ENCODE peak calls at places on chromosome 16, in five cellular contexts. Q, W, P, A and F are unnamed samples.

GRCh38 chr16:73605309-73605708 is 557.4 kb upstream of the ZFHX3 start:
- DNase-seq in W (no peak), Q (no peak), A (no peak), P (no peak), F (no peak)

GRCh38 chr16:2912330-2913199 is 834 bp downstream of the FLYWCH1 start:
- DNase-seq in Q (peak; percentile 34), P (peak; percentile 74), A (no peak), W (peak; percentile 28), F (peak; percentile 44)

GRCh38 chr16:21524068-21524751 is 75.2 kb upstream of the METTL9 start:
- DNase-seq in W (no peak), Q (no peak), P (no peak), A (no peak), F (no peak)

GRCh38 chr16:85949787-85950186 is 50.8 kb downstream of the IRF8 start:
- DNase-seq in A (no peak), W (no peak), P (no peak), Q (no peak), F (no peak)

GRCh38 chr16:85828166-85828565 is 28.7 kb downstream of the COX4I1 start:
- DNase-seq in A (no peak), Q (no peak), P (no peak), W (no peak), F (no peak)

GRCh38 chr16:16095646-16096045 is 127.6 kb downstream of the ABCC6 start:
- DNase-seq in A (no peak), P (peak; percentile 16), W (no peak), Q (no peak), F (no peak)

GRCh38 chr16:65548470-65548869 is 426.6 kb upstream of the CDH11 start:
- DNase-seq in A (no peak), Q (no peak), W (no peak), P (no peak), F (peak; percentile 51)

GRCh38 chr16:75197522-75198134 is 9.3 kb downstream of the CTRB2 start:
- DNase-seq in W (no peak), P (no peak), Q (no peak), A (peak; percentile 34), F (no peak)

GRCh38 chr16:47143677-47144558 is at the start of gene NETO2:
- DNase-seq in Q (no peak), A (peak; percentile 67), P (peak; percentile 60), W (no peak), F (peak; percentile 68)

GRCh38 chr16:2719328-2720062 is 529 bp downstream of the PRSS27 start:
- DNase-seq in A (peak; percentile 55), P (no peak), W (no peak), Q (no peak), F (no peak)

GRCh38 chr16:89291355-89291754 is 73.9 kb downstream of the ZNF778 start:
- DNase-seq in P (no peak), A (no peak), Q (no peak), W (no peak), F (no peak)

GRCh38 chr16:26569793-26570192 is 496.9 kb upstream of the C16orf82 start:
- DNase-seq in W (no peak), Q (no peak), A (no peak), P (no peak), F (peak; percentile 19)

GRCh38 chr16:4846503-4846900 is 586 bp downstream of the GLYR1 start:
- DNase-seq in Q (no peak), A (no peak), P (peak; percentile 65), W (peak; percentile 23), F (peak; percentile 68)

GRCh38 chr16:24523569-24523968 is 15.8 kb upstream of the RBBP6 start:
- DNase-seq in Q (no peak), A (no peak), W (no peak), P (no peak), F (no peak)

GRCh38 chr16:85557976-85558589 is 55.0 kb upstream of the GSE1 start:
- DNase-seq in P (no peak), W (no peak), A (no peak), Q (no peak), F (no peak)

GRCh38 chr16:2527071-2527783 is 4.0 kb downstream of the CEMP1 start:
- DNase-seq in A (no peak), Q (no peak), P (no peak), W (no peak), F (no peak)

GRCh38 chr16:77304883-77305282 is 105.7 kb downstream of the SYCE1L start:
- DNase-seq in A (no peak), P (no peak), W (no peak), Q (no peak), F (no peak)

GRCh38 chr16:87295259-87295658 is 21.9 kb downstream of the C16orf95 start:
- DNase-seq in Q (no peak), W (no peak), A (no peak), P (peak; percentile 18), F (no peak)

GRCh38 chr16:86324320-86324719 is 186.0 kb upstream of the FOXF1 start:
- DNase-seq in W (no peak), P (no peak), A (peak; percentile 60), Q (no peak), F (no peak)

GRCh38 chr16:80806957-80807356 is 2.6 kb upstream of the CDYL2 start:
- DNase-seq in Q (peak; percentile 11), W (peak; percentile 14), P (peak; percentile 93), A (no peak), F (peak; percentile 43)

GRCh38 chr16:58670177-58670576 is 14.4 kb downstream of the SLC38A7 start:
- DNase-seq in Q (no peak), A (no peak), P (no peak), W (no peak), F (no peak)

DNA sequence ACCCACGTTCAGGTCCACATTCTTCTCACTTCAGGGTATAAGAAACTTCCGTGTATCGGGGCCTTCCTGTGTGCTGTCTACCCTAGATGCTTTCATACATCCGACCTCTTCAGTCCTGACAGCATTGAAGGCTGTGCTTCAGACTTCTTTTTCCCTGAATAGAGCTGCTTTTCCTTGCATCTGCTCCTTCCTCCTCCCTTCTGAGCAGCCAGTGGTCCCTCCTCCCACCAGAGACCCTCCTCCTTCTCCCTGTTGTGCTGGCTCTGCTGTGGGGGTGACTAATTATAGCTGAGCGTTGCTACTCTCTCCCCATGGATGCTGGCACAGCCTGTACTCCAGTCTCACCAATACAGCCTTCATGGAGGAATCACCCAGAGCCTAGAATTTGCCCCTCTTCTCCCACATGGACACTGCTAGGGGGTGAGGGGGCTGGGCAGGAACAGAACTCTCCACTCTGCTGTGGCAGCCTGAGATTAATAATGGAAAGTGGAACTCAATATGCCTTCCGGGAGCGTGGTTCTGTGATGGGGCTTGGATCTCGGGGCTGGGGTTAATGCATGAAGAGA is 1.1 kb downstream of the SLC9A5 start:
- DNase-seq in W (no peak), P (no peak), Q (no peak), A (no peak), F (no peak)
- H3K4me3 ChIP-seq in W (no peak overlapping the region), P (no peak overlapping the region), Q (peak overlapping the region; percentile 67), A (no peak overlapping the region), F (no peak overlapping the region)

GRCh38 chr16:19419691-19420060 is 2.0 kb downstream of the TMC5 start:
- DNase-seq in W (no peak), Q (no peak), A (no peak), P (peak; percentile 55), F (peak; percentile 6)
- H3K4me3 ChIP-seq in W (no peak overlapping the region), Q (no peak overlapping the region), A (no peak overlapping the region), P (no peak overlapping the region), F (no peak overlapping the region)

GRCh38 chr16:10619271-10619849 is 39.0 kb upstream of the EMP2 start:
- DNase-seq in Q (no peak), W (no peak), A (no peak), P (no peak), F (no peak)

GRCh38 chr16:10620120-10620519 is 39.7 kb upstream of the EMP2 start:
- DNase-seq in Q (no peak), A (no peak), W (no peak), P (no peak), F (no peak)

GRCh38 chr16:10616744-10617640 is 36.6 kb upstream of the EMP2 start:
- DNase-seq in Q (no peak), A (no peak), P (peak; percentile 16), W (no peak), F (peak; percentile 68)

GRCh38 chr16:10617662-10618420 is 37.4 kb upstream of the EMP2 start:
- DNase-seq in W (no peak), A (no peak), Q (no peak), P (no peak), F (no peak)

GRCh38 chr16:10618710-10619209 is 38.4 kb upstream of the EMP2 start:
- DNase-seq in W (no peak), Q (no peak), A (no peak), P (no peak), F (no peak)
- H3K4me3 ChIP-seq in W (no peak overlapping the region), Q (no peak overlapping the region), A (no peak overlapping the region), P (no peak overlapping the region), F (no peak overlapping the region)

GRCh38 chr16:56615353-56615752 is 7.0 kb downstream of the MT2A start:
- DNase-seq in P (peak; percentile 71), A (no peak), W (no peak), Q (no peak), F (peak; percentile 31)

GRCh38 chr16:56614549-56614991 is 6.2 kb downstream of the MT2A start:
- DNase-seq in W (no peak), P (peak; percentile 82), A (no peak), Q (no peak), F (no peak)

GRCh38 chr16:56618138-56618537 is 7.4 kb upstream of the MT1E start:
- DNase-seq in W (no peak), A (no peak), P (no peak), Q (no peak), F (no peak)

GRCh38 chr16:56617212-56618085 is 8.1 kb upstream of the MT1E start:
- DNase-seq in Q (no peak), A (peak; percentile 94), P (peak; percentile 78), W (no peak), F (peak; percentile 82)

DNA sequence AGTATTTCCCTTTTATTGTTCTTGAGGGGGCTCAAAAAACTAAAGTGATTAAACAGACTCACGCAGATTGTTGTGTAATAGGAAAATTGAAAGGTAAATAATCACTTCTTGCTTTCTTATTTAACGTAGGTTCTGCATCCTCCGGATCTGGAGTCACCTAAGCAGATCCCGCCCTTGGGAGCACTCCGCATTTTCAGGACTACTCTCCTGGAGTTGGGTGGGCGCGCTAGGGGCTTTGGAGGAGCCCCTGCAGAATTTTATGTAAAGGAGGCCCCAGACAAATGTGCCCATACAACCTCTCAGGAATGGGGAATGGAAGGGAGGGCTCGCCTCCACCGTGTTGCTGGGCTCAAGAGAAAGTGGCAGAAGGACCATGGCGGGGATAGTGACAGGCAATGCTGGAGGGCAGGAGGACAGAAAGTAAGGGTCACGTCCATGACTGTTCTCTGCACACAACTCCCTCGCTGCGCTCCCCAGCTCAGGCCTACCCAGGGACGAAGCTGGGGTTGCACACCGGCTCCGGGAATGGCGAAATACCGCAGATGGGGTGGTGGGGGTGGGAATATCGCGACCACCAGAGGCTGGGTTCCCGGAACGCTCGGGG is 8.3 kb downstream of the MT2A start:
- DNase-seq in W (no peak), A (no peak), P (no peak), Q (no peak), F (no peak)
- H3K4me3 ChIP-seq in W (peak overlapping the region; percentile 16), A (peak overlapping the region; percentile 54), P (peak overlapping the region; percentile 25), Q (peak overlapping the region; percentile 46), F (no peak overlapping the region)

GRCh38 chr16:30068333-30068732 is 2.8 kb downstream of the ALDOA start:
- DNase-seq in P (no peak), A (no peak), W (no peak), Q (no peak), F (no peak)
- H3K4me3 ChIP-seq in P (peak overlapping the region; percentile 11), A (no peak overlapping the region), W (peak overlapping the region; percentile 5), Q (peak overlapping the region; percentile 27), F (no peak overlapping the region)